ENCODE peak calls at places on chromosomes 6 and 20, in eight cellular contexts. One of them, this sample, is unnamed.

GRCh38 chr6:465531-466348 is 74.2 kb downstream of the IRF4 start:
- DNase-seq in H54: no peak
- DNase-seq in effector memory CD4-positive, alpha-beta T cell: no peak
- DNase-seq in left cardiac atrium: no peak
- DNase-seq in body of pancreas: no peak
- DNase-seq in activated CD4-positive, CD25-positive, alpha-beta regulatory T cell treated with anti-CD3 and anti-CD28 coated beads, Interleukin-2, amount 50 U/mL, for 72 hours: no peak
- DNase-seq in adipocyte: no peak
- DNase-seq in HCT116: no peak
- DNase-seq in this sample: no peak

GRCh38 chr6:168053086-168053956 is 25.7 kb downstream of the FRMD1 start:
- DNase-seq in H54: no peak
- DNase-seq in effector memory CD4-positive, alpha-beta T cell: no peak
- DNase-seq in left cardiac atrium: no peak
- DNase-seq in body of pancreas: no peak
- DNase-seq in activated CD4-positive, CD25-positive, alpha-beta regulatory T cell treated with anti-CD3 and anti-CD28 coated beads, Interleukin-2, amount 50 U/mL, for 72 hours: no peak
- DNase-seq in adipocyte: no peak
- DNase-seq in HCT116: no peak
- DNase-seq in this sample: no peak

GRCh38 chr20:41664584-41664983 is 46.4 kb upstream of the CHD6 start:
- DNase-seq in H54: peak
- DNase-seq in effector memory CD4-positive, alpha-beta T cell: no peak
- DNase-seq in left cardiac atrium: no peak
- DNase-seq in body of pancreas: no peak
- DNase-seq in activated CD4-positive, CD25-positive, alpha-beta regulatory T cell treated with anti-CD3 and anti-CD28 coated beads, Interleukin-2, amount 50 U/mL, for 72 hours: no peak
- DNase-seq in adipocyte: no peak
- DNase-seq in HCT116: peak
- DNase-seq in this sample: peak

GRCh38 chr6:138979813-138980668 is 8.0 kb downstream of the REPS1 start:
- DNase-seq in H54: no peak
- DNase-seq in effector memory CD4-positive, alpha-beta T cell: no peak
- DNase-seq in left cardiac atrium: no peak
- DNase-seq in body of pancreas: no peak
- DNase-seq in activated CD4-positive, CD25-positive, alpha-beta regulatory T cell treated with anti-CD3 and anti-CD28 coated beads, Interleukin-2, amount 50 U/mL, for 72 hours: no peak
- DNase-seq in adipocyte: no peak
- DNase-seq in HCT116: no peak
- DNase-seq in this sample: no peak

GRCh38 chr20:63536997-63537524 is at the start of gene PTK6:
- DNase-seq in H54: peak
- DNase-seq in effector memory CD4-positive, alpha-beta T cell: no peak
- DNase-seq in left cardiac atrium: peak
- DNase-seq in body of pancreas: peak
- DNase-seq in activated CD4-positive, CD25-positive, alpha-beta regulatory T cell treated with anti-CD3 and anti-CD28 coated beads, Interleukin-2, amount 50 U/mL, for 72 hours: no peak
- DNase-seq in adipocyte: no peak
- DNase-seq in HCT116: no peak
- DNase-seq in this sample: no peak

GRCh38 chr20:50129662-50130345 is 16.9 kb upstream of the UBE2V1 start:
- DNase-seq in H54: no peak
- DNase-seq in effector memory CD4-positive, alpha-beta T cell: no peak
- DNase-seq in left cardiac atrium: no peak
- DNase-seq in body of pancreas: no peak
- DNase-seq in activated CD4-positive, CD25-positive, alpha-beta regulatory T cell treated with anti-CD3 and anti-CD28 coated beads, Interleukin-2, amount 50 U/mL, for 72 hours: no peak
- DNase-seq in adipocyte: no peak
- DNase-seq in HCT116: no peak
- DNase-seq in this sample: no peak

GRCh38 chr20:49794336-49795124 is 18.1 kb upstream of the SLC9A8 start:
- DNase-seq in H54: no peak
- DNase-seq in effector memory CD4-positive, alpha-beta T cell: no peak
- DNase-seq in left cardiac atrium: no peak
- DNase-seq in body of pancreas: peak
- DNase-seq in activated CD4-positive, CD25-positive, alpha-beta regulatory T cell treated with anti-CD3 and anti-CD28 coated beads, Interleukin-2, amount 50 U/mL, for 72 hours: no peak
- DNase-seq in adipocyte: peak
- DNase-seq in HCT116: no peak
- DNase-seq in this sample: peak

GRCh38 chr20:41905186-41905585 is 287.0 kb upstream of the CHD6 start:
- DNase-seq in H54: no peak
- DNase-seq in effector memory CD4-positive, alpha-beta T cell: no peak
- DNase-seq in left cardiac atrium: no peak
- DNase-seq in body of pancreas: no peak
- DNase-seq in activated CD4-positive, CD25-positive, alpha-beta regulatory T cell treated with anti-CD3 and anti-CD28 coated beads, Interleukin-2, amount 50 U/mL, for 72 hours: no peak
- DNase-seq in adipocyte: no peak
- DNase-seq in HCT116: no peak
- DNase-seq in this sample: no peak

GRCh38 chr6:51753635-51754034 is 333.8 kb downstream of the PKHD1 start:
- DNase-seq in H54: peak
- DNase-seq in effector memory CD4-positive, alpha-beta T cell: no peak
- DNase-seq in left cardiac atrium: peak
- DNase-seq in body of pancreas: peak
- DNase-seq in activated CD4-positive, CD25-positive, alpha-beta regulatory T cell treated with anti-CD3 and anti-CD28 coated beads, Interleukin-2, amount 50 U/mL, for 72 hours: no peak
- DNase-seq in adipocyte: no peak
- DNase-seq in HCT116: no peak
- DNase-seq in this sample: no peak

GRCh38 chr6:107767637-107768036 is 56.5 kb downstream of the SCML4 start:
- DNase-seq in H54: no peak
- DNase-seq in effector memory CD4-positive, alpha-beta T cell: no peak
- DNase-seq in left cardiac atrium: no peak
- DNase-seq in body of pancreas: no peak
- DNase-seq in activated CD4-positive, CD25-positive, alpha-beta regulatory T cell treated with anti-CD3 and anti-CD28 coated beads, Interleukin-2, amount 50 U/mL, for 72 hours: no peak
- DNase-seq in adipocyte: no peak
- DNase-seq in HCT116: no peak
- DNase-seq in this sample: no peak

GRCh38 chr6:97177905-97178304 is 105.1 kb downstream of the MMS22L start:
- DNase-seq in H54: no peak
- DNase-seq in effector memory CD4-positive, alpha-beta T cell: no peak
- DNase-seq in left cardiac atrium: no peak
- DNase-seq in body of pancreas: no peak
- DNase-seq in activated CD4-positive, CD25-positive, alpha-beta regulatory T cell treated with anti-CD3 and anti-CD28 coated beads, Interleukin-2, amount 50 U/mL, for 72 hours: no peak
- DNase-seq in adipocyte: no peak
- DNase-seq in HCT116: no peak
- DNase-seq in this sample: peak

GRCh38 chr6:100701728-100702127 is 179.4 kb downstream of the ASCC3 start:
- DNase-seq in H54: no peak
- DNase-seq in effector memory CD4-positive, alpha-beta T cell: no peak
- DNase-seq in left cardiac atrium: no peak
- DNase-seq in body of pancreas: no peak
- DNase-seq in activated CD4-positive, CD25-positive, alpha-beta regulatory T cell treated with anti-CD3 and anti-CD28 coated beads, Interleukin-2, amount 50 U/mL, for 72 hours: no peak
- DNase-seq in adipocyte: no peak
- DNase-seq in HCT116: no peak
- DNase-seq in this sample: no peak

GRCh38 chr20:58433759-58434158 is 44.7 kb downstream of the VAPB start:
- DNase-seq in H54: peak
- DNase-seq in effector memory CD4-positive, alpha-beta T cell: no peak
- DNase-seq in left cardiac atrium: no peak
- DNase-seq in body of pancreas: no peak
- DNase-seq in activated CD4-positive, CD25-positive, alpha-beta regulatory T cell treated with anti-CD3 and anti-CD28 coated beads, Interleukin-2, amount 50 U/mL, for 72 hours: no peak
- DNase-seq in adipocyte: peak
- DNase-seq in HCT116: no peak
- DNase-seq in this sample: peak

GRCh38 chr6:73542882-73543281 is 22.1 kb upstream of the EEF1A1 start:
- DNase-seq in H54: no peak
- DNase-seq in effector memory CD4-positive, alpha-beta T cell: no peak
- DNase-seq in left cardiac atrium: no peak
- DNase-seq in body of pancreas: no peak
- DNase-seq in activated CD4-positive, CD25-positive, alpha-beta regulatory T cell treated with anti-CD3 and anti-CD28 coated beads, Interleukin-2, amount 50 U/mL, for 72 hours: no peak
- DNase-seq in adipocyte: no peak
- DNase-seq in HCT116: no peak
- DNase-seq in this sample: no peak

GRCh38 chr6:106710580-106710979 is 81.2 kb downstream of the QRSL1 start:
- DNase-seq in H54: no peak
- DNase-seq in effector memory CD4-positive, alpha-beta T cell: no peak
- DNase-seq in left cardiac atrium: no peak
- DNase-seq in body of pancreas: no peak
- DNase-seq in activated CD4-positive, CD25-positive, alpha-beta regulatory T cell treated with anti-CD3 and anti-CD28 coated beads, Interleukin-2, amount 50 U/mL, for 72 hours: no peak
- DNase-seq in adipocyte: no peak
- DNase-seq in HCT116: no peak
- DNase-seq in this sample: no peak

GRCh38 chr6:50820590-50821234 is 2.0 kb downstream of the TFAP2B start:
- DNase-seq in H54: no peak
- DNase-seq in effector memory CD4-positive, alpha-beta T cell: no peak
- DNase-seq in left cardiac atrium: no peak
- DNase-seq in body of pancreas: no peak
- DNase-seq in activated CD4-positive, CD25-positive, alpha-beta regulatory T cell treated with anti-CD3 and anti-CD28 coated beads, Interleukin-2, amount 50 U/mL, for 72 hours: no peak
- DNase-seq in adipocyte: peak
- DNase-seq in HCT116: no peak
- DNase-seq in this sample: no peak

GRCh38 chr6:105135907-105136432 is 43.8 kb downstream of the POPDC3 start:
- DNase-seq in H54: no peak
- DNase-seq in effector memory CD4-positive, alpha-beta T cell: no peak
- DNase-seq in left cardiac atrium: no peak
- DNase-seq in body of pancreas: no peak
- DNase-seq in activated CD4-positive, CD25-positive, alpha-beta regulatory T cell treated with anti-CD3 and anti-CD28 coated beads, Interleukin-2, amount 50 U/mL, for 72 hours: no peak
- DNase-seq in adipocyte: peak
- DNase-seq in HCT116: no peak
- DNase-seq in this sample: peak

GRCh38 chr20:35731469-35731788 is 10.6 kb downstream of the RBM39 start:
- DNase-seq in H54: no peak
- DNase-seq in effector memory CD4-positive, alpha-beta T cell: no peak
- DNase-seq in left cardiac atrium: no peak
- DNase-seq in body of pancreas: no peak
- DNase-seq in activated CD4-positive, CD25-positive, alpha-beta regulatory T cell treated with anti-CD3 and anti-CD28 coated beads, Interleukin-2, amount 50 U/mL, for 72 hours: no peak
- DNase-seq in adipocyte: no peak
- DNase-seq in HCT116: no peak
- DNase-seq in this sample: no peak

GRCh38 chr20:47661714-47662113 is 123.6 kb downstream of the SULF2 start:
- DNase-seq in H54: no peak
- DNase-seq in effector memory CD4-positive, alpha-beta T cell: no peak
- DNase-seq in left cardiac atrium: no peak
- DNase-seq in body of pancreas: no peak
- DNase-seq in activated CD4-positive, CD25-positive, alpha-beta regulatory T cell treated with anti-CD3 and anti-CD28 coated beads, Interleukin-2, amount 50 U/mL, for 72 hours: no peak
- DNase-seq in adipocyte: no peak
- DNase-seq in HCT116: no peak
- DNase-seq in this sample: no peak

GRCh38 chr6:137827411-137827940 is 39.6 kb upstream of the TNFAIP3 start:
- DNase-seq in H54: no peak
- DNase-seq in effector memory CD4-positive, alpha-beta T cell: no peak
- DNase-seq in left cardiac atrium: no peak
- DNase-seq in body of pancreas: no peak
- DNase-seq in activated CD4-positive, CD25-positive, alpha-beta regulatory T cell treated with anti-CD3 and anti-CD28 coated beads, Interleukin-2, amount 50 U/mL, for 72 hours: no peak
- DNase-seq in adipocyte: no peak
- DNase-seq in HCT116: no peak
- DNase-seq in this sample: no peak

GRCh38 chr6:142014515-142014914 is 118.2 kb upstream of the GJE1 start:
- DNase-seq in H54: no peak
- DNase-seq in effector memory CD4-positive, alpha-beta T cell: no peak
- DNase-seq in left cardiac atrium: no peak
- DNase-seq in body of pancreas: no peak
- DNase-seq in activated CD4-positive, CD25-positive, alpha-beta regulatory T cell treated with anti-CD3 and anti-CD28 coated beads, Interleukin-2, amount 50 U/mL, for 72 hours: no peak
- DNase-seq in adipocyte: peak
- DNase-seq in HCT116: peak
- DNase-seq in this sample: peak

GRCh38 chr6:22940571-22941290 is 371.4 kb downstream of the HDGFL1 start:
- DNase-seq in H54: no peak
- DNase-seq in effector memory CD4-positive, alpha-beta T cell: no peak
- DNase-seq in left cardiac atrium: no peak
- DNase-seq in body of pancreas: no peak
- DNase-seq in activated CD4-positive, CD25-positive, alpha-beta regulatory T cell treated with anti-CD3 and anti-CD28 coated beads, Interleukin-2, amount 50 U/mL, for 72 hours: no peak
- DNase-seq in adipocyte: peak
- DNase-seq in HCT116: no peak
- DNase-seq in this sample: peak

GRCh38 chr20:51926670-51927305 is 124.5 kb upstream of the SALL4 start:
- DNase-seq in H54: no peak
- DNase-seq in effector memory CD4-positive, alpha-beta T cell: no peak
- DNase-seq in left cardiac atrium: no peak
- DNase-seq in body of pancreas: no peak
- DNase-seq in activated CD4-positive, CD25-positive, alpha-beta regulatory T cell treated with anti-CD3 and anti-CD28 coated beads, Interleukin-2, amount 50 U/mL, for 72 hours: no peak
- DNase-seq in adipocyte: no peak
- DNase-seq in HCT116: no peak
- DNase-seq in this sample: no peak

GRCh38 chr6:56246941-56247653 is at the start of gene COL21A1:
- DNase-seq in H54: no peak
- DNase-seq in effector memory CD4-positive, alpha-beta T cell: no peak
- DNase-seq in left cardiac atrium: peak
- DNase-seq in body of pancreas: peak
- DNase-seq in activated CD4-positive, CD25-positive, alpha-beta regulatory T cell treated with anti-CD3 and anti-CD28 coated beads, Interleukin-2, amount 50 U/mL, for 72 hours: no peak
- DNase-seq in adipocyte: peak
- DNase-seq in HCT116: no peak
- DNase-seq in this sample: no peak

GRCh38 chr20:709864-710761 is 34.5 kb upstream of the SCRT2 start:
- DNase-seq in H54: no peak
- DNase-seq in effector memory CD4-positive, alpha-beta T cell: no peak
- DNase-seq in left cardiac atrium: no peak
- DNase-seq in body of pancreas: no peak
- DNase-seq in activated CD4-positive, CD25-positive, alpha-beta regulatory T cell treated with anti-CD3 and anti-CD28 coated beads, Interleukin-2, amount 50 U/mL, for 72 hours: no peak
- DNase-seq in adipocyte: no peak
- DNase-seq in HCT116: no peak
- DNase-seq in this sample: no peak

GRCh38 chr20:63495167-63495720 is 3.6 kb downstream of the EEF1A2 start:
- DNase-seq in H54: no peak
- DNase-seq in effector memory CD4-positive, alpha-beta T cell: no peak
- DNase-seq in left cardiac atrium: no peak
- DNase-seq in body of pancreas: no peak
- DNase-seq in activated CD4-positive, CD25-positive, alpha-beta regulatory T cell treated with anti-CD3 and anti-CD28 coated beads, Interleukin-2, amount 50 U/mL, for 72 hours: no peak
- DNase-seq in adipocyte: no peak
- DNase-seq in HCT116: no peak
- DNase-seq in this sample: no peak

GRCh38 chr6:167925011-167925410 is 72.5 kb upstream of the KIF25 start:
- DNase-seq in H54: no peak
- DNase-seq in effector memory CD4-positive, alpha-beta T cell: no peak
- DNase-seq in left cardiac atrium: no peak
- DNase-seq in body of pancreas: no peak
- DNase-seq in activated CD4-positive, CD25-positive, alpha-beta regulatory T cell treated with anti-CD3 and anti-CD28 coated beads, Interleukin-2, amount 50 U/mL, for 72 hours: no peak
- DNase-seq in adipocyte: no peak
- DNase-seq in HCT116: no peak
- DNase-seq in this sample: peak

GRCh38 chr6:157216570-157216969 is 106.7 kb downstream of the TMEM242 start:
- DNase-seq in H54: no peak
- DNase-seq in effector memory CD4-positive, alpha-beta T cell: no peak
- DNase-seq in left cardiac atrium: no peak
- DNase-seq in body of pancreas: no peak
- DNase-seq in activated CD4-positive, CD25-positive, alpha-beta regulatory T cell treated with anti-CD3 and anti-CD28 coated beads, Interleukin-2, amount 50 U/mL, for 72 hours: no peak
- DNase-seq in adipocyte: no peak
- DNase-seq in HCT116: no peak
- DNase-seq in this sample: no peak

GRCh38 chr20:32449890-32450401 is 91.8 kb downstream of the ASXL1 start:
- DNase-seq in H54: no peak
- DNase-seq in effector memory CD4-positive, alpha-beta T cell: no peak
- DNase-seq in left cardiac atrium: no peak
- DNase-seq in body of pancreas: peak
- DNase-seq in activated CD4-positive, CD25-positive, alpha-beta regulatory T cell treated with anti-CD3 and anti-CD28 coated beads, Interleukin-2, amount 50 U/mL, for 72 hours: no peak
- DNase-seq in adipocyte: no peak
- DNase-seq in HCT116: no peak
- DNase-seq in this sample: no peak

GRCh38 chr20:52004720-52005119 is 186.9 kb downstream of the ZFP64 start:
- DNase-seq in H54: no peak
- DNase-seq in effector memory CD4-positive, alpha-beta T cell: no peak
- DNase-seq in left cardiac atrium: no peak
- DNase-seq in body of pancreas: no peak
- DNase-seq in activated CD4-positive, CD25-positive, alpha-beta regulatory T cell treated with anti-CD3 and anti-CD28 coated beads, Interleukin-2, amount 50 U/mL, for 72 hours: no peak
- DNase-seq in adipocyte: peak
- DNase-seq in HCT116: no peak
- DNase-seq in this sample: peak

GRCh38 chr20:38181207-38181693 is 16.2 kb upstream of the TGM2 start:
- DNase-seq in H54: no peak
- DNase-seq in effector memory CD4-positive, alpha-beta T cell: no peak
- DNase-seq in left cardiac atrium: no peak
- DNase-seq in body of pancreas: no peak
- DNase-seq in activated CD4-positive, CD25-positive, alpha-beta regulatory T cell treated with anti-CD3 and anti-CD28 coated beads, Interleukin-2, amount 50 U/mL, for 72 hours: no peak
- DNase-seq in adipocyte: no peak
- DNase-seq in HCT116: no peak
- DNase-seq in this sample: no peak

GRCh38 chr20:4067600-4068261 is 52.4 kb upstream of the RNF24 start:
- DNase-seq in H54: peak
- DNase-seq in effector memory CD4-positive, alpha-beta T cell: no peak
- DNase-seq in left cardiac atrium: no peak
- DNase-seq in body of pancreas: no peak
- DNase-seq in activated CD4-positive, CD25-positive, alpha-beta regulatory T cell treated with anti-CD3 and anti-CD28 coated beads, Interleukin-2, amount 50 U/mL, for 72 hours: no peak
- DNase-seq in adipocyte: peak
- DNase-seq in HCT116: no peak
- DNase-seq in this sample: peak

GRCh38 chr6:129243377-129243776 is 360.4 kb downstream of the LAMA2 start:
- DNase-seq in H54: no peak
- DNase-seq in effector memory CD4-positive, alpha-beta T cell: no peak
- DNase-seq in left cardiac atrium: no peak
- DNase-seq in body of pancreas: no peak
- DNase-seq in activated CD4-positive, CD25-positive, alpha-beta regulatory T cell treated with anti-CD3 and anti-CD28 coated beads, Interleukin-2, amount 50 U/mL, for 72 hours: no peak
- DNase-seq in adipocyte: no peak
- DNase-seq in HCT116: no peak
- DNase-seq in this sample: no peak

GRCh38 chr6:109079981-109080380 is 14.7 kb downstream of the SESN1 start:
- DNase-seq in H54: no peak
- DNase-seq in effector memory CD4-positive, alpha-beta T cell: no peak
- DNase-seq in left cardiac atrium: peak
- DNase-seq in body of pancreas: no peak
- DNase-seq in activated CD4-positive, CD25-positive, alpha-beta regulatory T cell treated with anti-CD3 and anti-CD28 coated beads, Interleukin-2, amount 50 U/mL, for 72 hours: no peak
- DNase-seq in adipocyte: no peak
- DNase-seq in HCT116: no peak
- DNase-seq in this sample: no peak

This sample was measured in AG10803.